ENCODE peak calls at places on chromosomes 7 and 10, in four cellular contexts. L, F, Y and W are unnamed samples.

GRCh38 chr10:24382979-24383663 is 174.2 kb downstream of the KIAA1217 start:
- DNase-seq in L (no peak), F (no peak), Y (peak), W (no peak)

GRCh38 chr10:61750943-61751471 is 88.3 kb downstream of the CABCOCO1 start:
- DNase-seq in L (no peak), F (peak), Y (peak), W (peak)

GRCh38 chr10:22259280-22259679 is 41.5 kb upstream of the EBLN1 start:
- DNase-seq in L (no peak), F (no peak), Y (no peak), W (no peak)

GRCh38 chr7:128324363-128324680 is 19.4 kb downstream of the RBM28 start:
- DNase-seq in L (no peak), F (no peak), Y (no peak), W (no peak)

GRCh38 chr7:69864822-69865221 is 266.5 kb downstream of the AUTS2 start:
- DNase-seq in L (no peak), F (no peak), Y (no peak), W (no peak)

GRCh38 chr7:42770106-42770505 is 141.8 kb downstream of the C7orf25 start:
- DNase-seq in L (no peak), F (no peak), Y (no peak), W (no peak)

GRCh38 chr10:26799342-26799741 is 61.4 kb downstream of the ABI1 start:
- DNase-seq in L (no peak), F (no peak), Y (no peak), W (no peak)

GRCh38 chr7:151432658-151433521 is 7.1 kb downstream of the CRYGN start:
- DNase-seq in L (no peak), F (no peak), Y (no peak), W (no peak)

GRCh38 chr7:130956417-130957139 is 222.6 kb upstream of the KLF14 start:
- DNase-seq in L (no peak), F (no peak), Y (no peak), W (no peak)

GRCh38 chr10:104329754-104330153 is 8.5 kb downstream of the ITPRIP start:
- DNase-seq in L (no peak), F (peak), Y (no peak), W (no peak)

GRCh38 chr7:39588401-39588800 is 22.2 kb downstream of the YAE1 start:
- DNase-seq in L (no peak), F (no peak), Y (no peak), W (no peak)

GRCh38 chr10:73999703-74000102 is 1.8 kb downstream of the VCL start:
- DNase-seq in L (no peak), F (no peak), Y (peak), W (no peak)

GRCh38 chr7:56290548-56290947 is 174.3 kb upstream of the NUPR2 start:
- DNase-seq in L (no peak), F (no peak), Y (no peak), W (no peak)

GRCh38 chr7:76217942-76218566 is 16.4 kb downstream of the SRRM3 start:
- DNase-seq in L (no peak), F (no peak), Y (no peak), W (no peak)

GRCh38 chr7:90726120-90726519 is 130.0 kb downstream of the CDK14 start:
- DNase-seq in L (no peak), F (no peak), Y (no peak), W (no peak)

GRCh38 chr10:96814264-96814663 is 17.8 kb upstream of the LCOR start:
- DNase-seq in L (no peak), F (peak), Y (peak), W (no peak)

GRCh38 chr10:784759-785538 is 95.5 kb upstream of the DIP2C start:
- DNase-seq in L (no peak), F (peak), Y (no peak), W (peak)

GRCh38 chr7:157744786-157745601 is 408.2 kb downstream of the DNAJB6 start:
- DNase-seq in L (no peak), F (no peak), Y (no peak), W (no peak)

GRCh38 chr7:91068136-91068795 is 196.0 kb upstream of the FZD1 start:
- DNase-seq in L (no peak), F (no peak), Y (no peak), W (no peak)

DNA sequence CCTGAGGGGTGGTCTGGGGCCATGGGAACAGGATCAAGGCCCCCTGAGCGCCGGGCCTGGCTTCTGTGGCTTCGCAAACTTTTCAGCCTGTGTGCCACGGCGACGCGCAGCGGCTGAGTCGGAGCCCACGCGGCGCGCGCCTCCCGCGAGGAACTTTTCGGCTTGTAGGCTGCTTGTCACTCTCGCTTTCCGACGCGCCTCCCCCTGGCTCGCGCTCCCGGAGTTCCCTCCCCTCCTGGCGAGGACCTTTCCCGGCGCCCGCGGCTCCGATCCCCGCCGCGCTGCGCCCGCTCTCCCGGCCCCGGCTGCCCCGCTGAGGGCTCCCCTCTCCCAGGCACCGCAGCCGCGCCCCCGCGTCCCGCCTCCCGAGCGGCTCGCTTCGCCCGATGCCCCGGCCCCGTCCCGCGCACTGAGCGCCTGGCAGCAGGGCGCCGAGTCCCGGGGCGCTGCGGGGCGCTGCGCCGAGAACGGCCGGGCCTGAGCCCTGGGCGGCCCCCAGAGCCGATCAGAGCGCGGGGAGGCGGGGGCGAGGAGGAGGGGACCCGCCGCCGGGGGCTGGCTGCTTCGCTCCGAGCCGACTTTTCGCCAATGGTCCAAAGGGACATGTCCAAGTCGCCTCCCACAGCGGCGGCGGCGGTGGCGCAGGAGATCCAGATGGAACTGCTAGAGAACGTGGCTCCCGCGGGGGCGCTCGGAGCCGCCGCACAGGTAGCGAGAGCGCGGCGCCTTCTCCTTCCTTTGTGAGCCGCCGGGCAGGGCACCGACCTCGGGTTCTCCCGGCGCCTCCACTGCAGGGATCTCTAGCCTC is at the start of gene CACNB2:
- DNase-seq in L (no peak), F (no peak), Y (peak), W (no peak)
- TF ChIP-seq TCF7L2 in L (no peak), F (no peak), Y (no peak), W (no peak)

GRCh38 chr7:115300228-115300870 is 378.5 kb downstream of the MDFIC start:
- DNase-seq in L (no peak), F (no peak), Y (no peak), W (no peak)
- TF ChIP-seq TCF7L2 in L (no peak), F (no peak), Y (no peak), W (no peak)

GRCh38 chr10:44245601-44245938 is 139.3 kb downstream of the CXCL12 start:
- DNase-seq in L (no peak), F (no peak), Y (peak), W (no peak)
- TF ChIP-seq TCF7L2 in L (no peak), F (no peak), Y (no peak), W (no peak)

GRCh38 chr10:47141349-47141748 is 158.6 kb upstream of the GDF10 start:
- DNase-seq in L (no peak), F (no peak), Y (no peak), W (no peak)

GRCh38 chr10:47144525-47144924 is 155.5 kb upstream of the GDF10 start:
- DNase-seq in L (no peak), F (no peak), Y (no peak), W (no peak)

GRCh38 chr10:47140752-47141348 is 159.1 kb upstream of the GDF10 start:
- DNase-seq in L (no peak), F (no peak), Y (no peak), W (no peak)

GRCh38 chr10:47143473-47143872 is 156.5 kb upstream of the GDF10 start:
- DNase-seq in L (no peak), F (no peak), Y (no peak), W (no peak)

GRCh38 chr10:47143072-47143471 is 156.9 kb upstream of the GDF10 start:
- DNase-seq in L (no peak), F (no peak), Y (no peak), W (no peak)
- TF ChIP-seq TCF7L2 in L (no peak), F (no peak), Y (no peak), W (no peak)

GRCh38 chr10:18497955-18498354 is 153.4 kb downstream of the NSUN6 start:
- DNase-seq in L (no peak), F (no peak), Y (no peak), W (no peak)

GRCh38 chr10:18501610-18502009 is 149.8 kb downstream of the NSUN6 start:
- DNase-seq in L (no peak), F (no peak), Y (no peak), W (no peak)

GRCh38 chr10:18500576-18500975 is 150.8 kb downstream of the NSUN6 start:
- DNase-seq in L (no peak), F (no peak), Y (no peak), W (no peak)

GRCh38 chr10:18504161-18504560 is 147.2 kb downstream of the NSUN6 start:
- DNase-seq in L (no peak), F (no peak), Y (no peak), W (no peak)

DNA sequence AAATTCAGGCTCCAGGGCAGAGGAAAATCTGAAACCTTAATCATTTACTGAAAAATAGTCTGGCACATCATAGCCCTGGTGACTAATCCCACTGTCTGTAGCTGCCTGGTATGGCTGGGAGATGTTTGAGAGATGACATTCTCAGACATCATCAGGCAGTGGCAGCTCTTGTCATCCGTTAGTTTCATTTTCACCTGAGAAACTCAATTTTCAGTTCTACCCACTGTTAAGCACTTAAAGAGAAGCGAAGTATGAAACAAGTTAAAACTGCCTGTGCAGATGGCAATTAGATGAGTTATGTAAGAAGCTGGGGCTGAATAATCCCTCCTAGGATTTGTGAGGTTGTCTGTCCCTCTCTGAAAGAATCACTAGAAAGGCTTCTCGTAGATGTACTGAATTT is 150.2 kb downstream of the NSUN6 start:
- DNase-seq in L (no peak), F (no peak), Y (no peak), W (no peak)
- TF ChIP-seq TCF7L2 in L (no peak), F (no peak), Y (no peak), W (no peak)

DNA sequence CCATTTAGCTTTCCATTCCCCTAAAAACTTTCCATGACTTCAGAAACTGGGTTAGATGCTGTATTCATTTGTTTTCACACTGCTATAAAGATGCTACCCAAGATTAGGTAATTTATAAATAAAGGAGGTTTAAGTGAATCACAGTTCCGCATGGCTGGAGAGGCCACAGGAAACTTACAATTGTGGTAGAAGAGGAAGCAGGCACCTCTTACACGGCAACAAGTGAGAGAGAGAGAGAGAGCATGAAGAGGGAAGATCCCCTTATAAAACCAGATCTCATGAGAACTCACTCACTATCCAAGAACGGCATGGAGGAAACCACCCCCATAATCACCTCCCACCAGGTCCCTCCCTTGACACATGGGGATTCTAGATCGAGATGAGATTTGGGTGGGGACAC is 336.8 kb downstream of the TFEC start:
- DNase-seq in L (no peak), F (no peak), Y (no peak), W (no peak)
- TF ChIP-seq TCF7L2 in L (no peak), F (no peak), Y (no peak), W (no peak)

DNA sequence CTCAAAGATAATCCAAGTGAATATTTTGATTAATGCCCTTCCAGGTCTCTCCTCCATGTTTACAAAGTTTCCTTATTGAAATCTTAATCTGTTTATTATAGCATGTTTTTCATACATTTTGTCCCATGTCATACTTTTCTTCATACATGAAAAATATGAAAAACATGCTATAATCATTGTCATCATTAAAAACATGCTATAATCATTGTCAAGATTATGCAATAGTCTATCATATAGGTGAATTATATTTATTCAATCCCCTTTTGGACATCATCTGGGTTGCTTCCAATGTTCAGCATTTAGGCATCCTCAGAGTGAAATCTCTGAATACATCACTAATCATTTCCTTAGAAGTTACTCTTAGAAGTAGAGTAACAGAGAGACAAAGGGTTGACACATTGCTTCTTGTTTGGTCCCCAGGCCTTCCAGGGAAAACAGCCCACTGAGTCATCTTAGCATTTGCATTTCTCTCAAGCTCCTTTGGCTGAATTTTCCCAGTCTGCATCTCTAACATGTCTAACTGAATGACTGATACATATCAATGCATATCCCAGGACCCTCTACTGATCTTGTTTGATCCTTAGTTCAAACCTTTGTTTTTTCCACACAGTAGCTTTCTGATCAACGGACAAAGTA is 87.0 kb downstream of the SGMS1 start:
- DNase-seq in L (no peak), F (no peak), Y (no peak), W (no peak)
- TF ChIP-seq TCF7L2 in L (no peak), F (no peak), Y (no peak), W (no peak)

DNA sequence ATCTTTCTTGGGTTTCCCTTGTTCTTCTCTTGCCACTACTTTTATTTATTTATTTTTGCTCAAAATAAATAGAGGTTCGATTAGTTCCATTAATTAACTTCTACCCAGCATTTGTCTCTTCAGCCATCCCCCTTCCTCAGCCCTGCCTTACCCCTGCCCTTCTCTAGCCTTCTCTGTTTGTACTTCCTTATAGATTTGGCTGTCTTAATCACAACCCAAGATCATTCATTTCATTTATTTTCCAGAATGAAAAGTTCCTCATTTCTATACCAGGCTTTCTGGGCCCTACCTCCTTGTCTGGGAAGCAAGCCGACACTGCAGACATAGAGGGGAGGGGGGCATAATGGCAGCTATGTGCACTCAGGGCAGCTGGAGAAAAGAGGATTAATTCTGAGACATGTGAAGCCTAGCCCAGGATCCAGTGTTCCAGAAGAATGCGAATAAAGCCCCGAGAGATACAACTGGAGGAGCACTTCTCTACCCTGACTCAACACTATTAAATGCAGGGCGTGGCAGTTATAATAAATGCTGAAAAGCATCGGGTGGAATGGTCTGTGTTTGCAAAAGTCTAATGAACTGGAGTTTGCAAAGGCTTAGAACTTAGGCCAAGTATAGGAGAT is 6.4 kb upstream of the PDCD4 start:
- DNase-seq in L (no peak), F (no peak), Y (no peak), W (no peak)
- TF ChIP-seq TCF7L2 in L (no peak), F (no peak), Y (no peak), W (no peak)

GRCh38 chr10:98349508-98349922 is 65.5 kb downstream of the PYROXD2 start:
- DNase-seq in L (no peak), F (no peak), Y (no peak), W (no peak)
- TF ChIP-seq TCF7L2 in L (no peak), F (no peak), Y (no peak), W (no peak)

GRCh38 chr7:16817536-16817935 is 12.7 kb upstream of the AGR2 start:
- DNase-seq in L (no peak), F (no peak), Y (no peak), W (no peak)
- TF ChIP-seq TCF7L2 in L (no peak), F (no peak), Y (no peak), W (no peak)